ENCODE peak calls at places on chromosomes 12 and 14, in eight cellular contexts. E, S, Y, K, X, I, H and G are unnamed samples.

GRCh38 chr14:70032447-70032846 is 153.2 kb downstream of the SMOC1 start:
- DNase-seq in E (no peak), S (no peak), Y (no peak), K (no peak), X (no peak), I (peak; percentile 12), H (peak; percentile 47), G (no peak)

GRCh38 chr12:100826323-100826722 is 31.7 kb downstream of the ANO4 start:
- DNase-seq in E (peak; percentile 1), S (peak; percentile 48), Y (peak; percentile 5), K (no peak), X (no peak), I (peak; percentile 55), H (peak; percentile 40), G (peak; percentile 21)

GRCh38 chr12:5779401-5779800 is 165.7 kb downstream of the ANO2 start:
- DNase-seq in E (no peak), S (no peak), Y (no peak), K (no peak), X (no peak), I (no peak), H (no peak), G (no peak)

GRCh38 chr14:74670726-74671125 is 42.2 kb downstream of the AREL1 start:
- DNase-seq in E (no peak), S (no peak), Y (no peak), K (no peak), X (no peak), I (peak; percentile 86), H (peak; percentile 45), G (no peak)

GRCh38 chr12:121618659-121619233 is 7.6 kb upstream of the ORAI1 start:
- DNase-seq in E (no peak), S (no peak), Y (no peak), K (no peak), X (no peak), I (no peak), H (no peak), G (no peak)

GRCh38 chr12:49294086-49294803 is 702 bp upstream of the PRPH start:
- DNase-seq in E (no peak), S (no peak), Y (no peak), K (no peak), X (no peak), I (no peak), H (no peak), G (no peak)

GRCh38 chr12:52175411-52176350 is 16.1 kb downstream of the KRT80 start:
- DNase-seq in E (no peak), S (peak; percentile 63), Y (no peak), K (no peak), X (peak; percentile 58), I (peak; percentile 50), H (no peak), G (no peak)

GRCh38 chr12:88305491-88305890 is 163.4 kb downstream of the TMTC3 start:
- DNase-seq in E (no peak), S (no peak), Y (no peak), K (no peak), X (no peak), I (peak; percentile 41), H (peak; percentile 10), G (no peak)

GRCh38 chr14:84825481-84825880 is 704.5 kb upstream of the FLRT2 start:
- DNase-seq in E (no peak), S (no peak), Y (peak; percentile 23), K (no peak), X (no peak), I (peak; percentile 71), H (peak; percentile 71), G (no peak)

GRCh38 chr12:79374543-79374942 is 316.2 kb downstream of the PAWR start:
- DNase-seq in E (no peak), S (no peak), Y (no peak), K (no peak), X (no peak), I (no peak), H (no peak), G (no peak)

GRCh38 chr12:39613525-39613924 is 6.1 kb downstream of the ABCD2 start:
- DNase-seq in E (no peak), S (no peak), Y (no peak), K (no peak), X (no peak), I (no peak), H (no peak), G (no peak)

GRCh38 chr14:20687362-20688166 is 1.0 kb upstream of the ANG start:
- DNase-seq in E (no peak), S (no peak), Y (no peak), K (no peak), X (no peak), I (no peak), H (no peak), G (no peak)

GRCh38 chr14:85517113-85517688 is 12.7 kb upstream of the FLRT2 start:
- DNase-seq in E (no peak), S (no peak), Y (no peak), K (no peak), X (no peak), I (no peak), H (no peak), G (no peak)

GRCh38 chr12:27176765-27177164 is 67.3 kb upstream of the STK38L start:
- DNase-seq in E (peak; percentile 15), S (no peak), Y (peak; percentile 75), K (no peak), X (no peak), I (peak; percentile 79), H (peak; percentile 30), G (no peak)

GRCh38 chr14:64760916-64761315 is 56.7 kb downstream of the PLEKHG3 start:
- DNase-seq in E (no peak), S (no peak), Y (no peak), K (no peak), X (no peak), I (no peak), H (no peak), G (no peak)

GRCh38 chr12:76012656-76013055 is 18.9 kb downstream of the PHLDA1 start:
- DNase-seq in E (no peak), S (no peak), Y (no peak), K (no peak), X (no peak), I (no peak), H (no peak), G (no peak)

GRCh38 chr12:15688202-15688736 is 100.9 kb downstream of the EPS8 start:
- DNase-seq in E (no peak), S (peak; percentile 96), Y (no peak), K (no peak), X (peak; percentile 74), I (no peak), H (no peak), G (no peak)

GRCh38 chr12:121520119-121520518 is 60.7 kb downstream of the KDM2B start:
- DNase-seq in E (no peak), S (no peak), Y (no peak), K (no peak), X (no peak), I (no peak), H (no peak), G (no peak)

GRCh38 chr12:38904932-38905479 is 385 bp downstream of the CPNE8 start:
- DNase-seq in E (peak; percentile 37), S (peak; percentile 94), Y (no peak), K (peak; percentile 11), X (peak; percentile 91), I (peak; percentile 79), H (peak; percentile 82), G (no peak)

GRCh38 chr14:86714153-86714552 is 1184.2 kb downstream of the FLRT2 start:
- DNase-seq in E (no peak), S (no peak), Y (no peak), K (no peak), X (no peak), I (no peak), H (no peak), G (no peak)

GRCh38 chr12:124490584-124491305 is 76.7 kb downstream of the NCOR2 start:
- DNase-seq in E (no peak), S (no peak), Y (no peak), K (no peak), X (peak; percentile 90), I (no peak), H (no peak), G (no peak)

GRCh38 chr12:18658829-18659228 is 79.0 kb downstream of the PLCZ1 start:
- DNase-seq in E (no peak), S (no peak), Y (no peak), K (no peak), X (no peak), I (no peak), H (peak; percentile 26), G (no peak)

GRCh38 chr14:33377596-33378390 is 439.1 kb downstream of the NPAS3 start:
- DNase-seq in E (no peak), S (no peak), Y (no peak), K (no peak), X (no peak), I (peak; percentile 28), H (no peak), G (no peak)

GRCh38 chr12:82130763-82131162 is 227.4 kb downstream of the CCDC59 start:
- DNase-seq in E (no peak), S (no peak), Y (no peak), K (no peak), X (no peak), I (no peak), H (no peak), G (no peak)

GRCh38 chr14:95817271-95817670 is 59.4 kb upstream of the TUNAR start:
- DNase-seq in E (no peak), S (no peak), Y (no peak), K (no peak), X (no peak), I (no peak), H (no peak), G (no peak)

GRCh38 chr12:95522692-95523091 is 28.6 kb downstream of the USP44 start:
- DNase-seq in E (no peak), S (no peak), Y (no peak), K (no peak), X (no peak), I (no peak), H (no peak), G (no peak)

GRCh38 chr12:100573168-100573498 is 351 bp upstream of the GAS2L3 start:
- DNase-seq in E (no peak), S (no peak), Y (no peak), K (no peak), X (no peak), I (no peak), H (no peak), G (no peak)

GRCh38 chr12:108884116-108885012 is 4.5 kb downstream of the DAO start:
- DNase-seq in E (peak; percentile 62), S (peak; percentile 69), Y (no peak), K (peak; percentile 42), X (peak; percentile 70), I (no peak), H (no peak), G (no peak)

GRCh38 chr12:79655036-79655435 is 35.7 kb downstream of the PAWR start:
- DNase-seq in E (no peak), S (no peak), Y (no peak), K (no peak), X (no peak), I (no peak), H (no peak), G (no peak)

GRCh38 chr12:90102957-90103652 is 394.5 kb upstream of the ATP2B1 start:
- DNase-seq in E (no peak), S (peak; percentile 67), Y (no peak), K (no peak), X (no peak), I (peak; percentile 40), H (peak; percentile 21), G (no peak)

GRCh38 chr12:114399664-114400211 is 6.2 kb downstream of the TBX5 start:
- DNase-seq in E (no peak), S (no peak), Y (no peak), K (no peak), X (no peak), I (no peak), H (no peak), G (peak; percentile 74)